ENCODE peak calls at places on chromosomes 5 and 9, in seven cellular contexts. One of them, this sample, is unnamed.

GRCh38 chr5:139958749-139959148 is 84.3 kb downstream of the NRG2 start:
- DNase-seq in lower lobe of right lung: no peak
- DNase-seq in heart right ventricle: no peak
- DNase-seq in spleen: no peak
- DNase-seq in heart left ventricle: no peak
- DNase-seq in endothelial cell of umbilical vein: no peak
- DNase-seq in kidney: no peak
- DNase-seq in this sample: no peak

GRCh38 chr9:26955222-26955903 is 849 bp upstream of the IFT74 start:
- DNase-seq in lower lobe of right lung: no peak
- DNase-seq in heart right ventricle: no peak
- DNase-seq in spleen: no peak
- DNase-seq in heart left ventricle: no peak
- DNase-seq in endothelial cell of umbilical vein: no peak
- DNase-seq in kidney: no peak
- DNase-seq in this sample: peak; percentile 16

GRCh38 chr9:75063556-75064305 is 24.2 kb downstream of the NMRK1 start:
- DNase-seq in lower lobe of right lung: no peak
- DNase-seq in heart right ventricle: no peak
- DNase-seq in spleen: no peak
- DNase-seq in heart left ventricle: no peak
- DNase-seq in endothelial cell of umbilical vein: no peak
- DNase-seq in kidney: no peak
- DNase-seq in this sample: no peak

GRCh38 chr5:179795049-179795862 is 1.5 kb downstream of the LTC4S start:
- DNase-seq in lower lobe of right lung: peak; percentile 65
- DNase-seq in heart right ventricle: no peak
- DNase-seq in spleen: peak; percentile 78
- DNase-seq in heart left ventricle: no peak
- DNase-seq in endothelial cell of umbilical vein: no peak
- DNase-seq in kidney: peak; percentile 86
- DNase-seq in this sample: peak; percentile 25

GRCh38 chr5:141430332-141431113 is at the start of gene PCDHGA12:
- DNase-seq in lower lobe of right lung: no peak
- DNase-seq in heart right ventricle: no peak
- DNase-seq in spleen: no peak
- DNase-seq in heart left ventricle: peak; percentile 59
- DNase-seq in endothelial cell of umbilical vein: peak; percentile 87
- DNase-seq in kidney: no peak
- DNase-seq in this sample: peak; percentile 36

GRCh38 chr5:171310816-171311697 is 2.0 kb downstream of the TLX3 start:
- DNase-seq in lower lobe of right lung: no peak
- DNase-seq in heart right ventricle: no peak
- DNase-seq in spleen: no peak
- DNase-seq in heart left ventricle: no peak
- DNase-seq in endothelial cell of umbilical vein: peak; percentile 17
- DNase-seq in kidney: peak; percentile 59
- DNase-seq in this sample: peak; percentile 61

GRCh38 chr9:70455993-70456704 is 41.7 kb upstream of the KLF9 start:
- DNase-seq in lower lobe of right lung: no peak
- DNase-seq in heart right ventricle: no peak
- DNase-seq in spleen: no peak
- DNase-seq in heart left ventricle: no peak
- DNase-seq in endothelial cell of umbilical vein: no peak
- DNase-seq in kidney: no peak
- DNase-seq in this sample: no peak

GRCh38 chr9:134189475-134190231 is 25.3 kb upstream of the RNU6ATAC start:
- DNase-seq in lower lobe of right lung: no peak
- DNase-seq in heart right ventricle: no peak
- DNase-seq in spleen: peak; percentile 71
- DNase-seq in heart left ventricle: no peak
- DNase-seq in endothelial cell of umbilical vein: no peak
- DNase-seq in kidney: peak; percentile 75
- DNase-seq in this sample: peak; percentile 20

GRCh38 chr5:94017579-94017978 is 276.2 kb upstream of the POU5F2 start:
- DNase-seq in lower lobe of right lung: no peak
- DNase-seq in heart right ventricle: no peak
- DNase-seq in spleen: no peak
- DNase-seq in heart left ventricle: no peak
- DNase-seq in endothelial cell of umbilical vein: no peak
- DNase-seq in kidney: no peak
- DNase-seq in this sample: no peak

GRCh38 chr5:178590141-178590923 is at the start of gene COL23A1:
- DNase-seq in lower lobe of right lung: peak; percentile 68
- DNase-seq in heart right ventricle: peak; percentile 74
- DNase-seq in spleen: peak; percentile 90
- DNase-seq in heart left ventricle: peak; percentile 78
- DNase-seq in endothelial cell of umbilical vein: peak; percentile 55
- DNase-seq in kidney: peak; percentile 83
- DNase-seq in this sample: peak; percentile 66

GRCh38 chr5:368162-369084 is 46.9 kb downstream of the AHRR start:
- DNase-seq in lower lobe of right lung: peak; percentile 51
- DNase-seq in heart right ventricle: no peak
- DNase-seq in spleen: peak; percentile 78
- DNase-seq in heart left ventricle: no peak
- DNase-seq in endothelial cell of umbilical vein: no peak
- DNase-seq in kidney: peak; percentile 59
- DNase-seq in this sample: peak; percentile 91

GRCh38 chr9:81717061-81717746 is 27.9 kb upstream of the TLE1 start:
- DNase-seq in lower lobe of right lung: no peak
- DNase-seq in heart right ventricle: no peak
- DNase-seq in spleen: no peak
- DNase-seq in heart left ventricle: no peak
- DNase-seq in endothelial cell of umbilical vein: no peak
- DNase-seq in kidney: no peak
- DNase-seq in this sample: no peak

GRCh38 chr9:976805-977360 is 428 bp downstream of the DMRT3 start:
- DNase-seq in lower lobe of right lung: no peak
- DNase-seq in heart right ventricle: no peak
- DNase-seq in spleen: no peak
- DNase-seq in heart left ventricle: no peak
- DNase-seq in endothelial cell of umbilical vein: no peak
- DNase-seq in kidney: no peak
- DNase-seq in this sample: no peak

DNA sequence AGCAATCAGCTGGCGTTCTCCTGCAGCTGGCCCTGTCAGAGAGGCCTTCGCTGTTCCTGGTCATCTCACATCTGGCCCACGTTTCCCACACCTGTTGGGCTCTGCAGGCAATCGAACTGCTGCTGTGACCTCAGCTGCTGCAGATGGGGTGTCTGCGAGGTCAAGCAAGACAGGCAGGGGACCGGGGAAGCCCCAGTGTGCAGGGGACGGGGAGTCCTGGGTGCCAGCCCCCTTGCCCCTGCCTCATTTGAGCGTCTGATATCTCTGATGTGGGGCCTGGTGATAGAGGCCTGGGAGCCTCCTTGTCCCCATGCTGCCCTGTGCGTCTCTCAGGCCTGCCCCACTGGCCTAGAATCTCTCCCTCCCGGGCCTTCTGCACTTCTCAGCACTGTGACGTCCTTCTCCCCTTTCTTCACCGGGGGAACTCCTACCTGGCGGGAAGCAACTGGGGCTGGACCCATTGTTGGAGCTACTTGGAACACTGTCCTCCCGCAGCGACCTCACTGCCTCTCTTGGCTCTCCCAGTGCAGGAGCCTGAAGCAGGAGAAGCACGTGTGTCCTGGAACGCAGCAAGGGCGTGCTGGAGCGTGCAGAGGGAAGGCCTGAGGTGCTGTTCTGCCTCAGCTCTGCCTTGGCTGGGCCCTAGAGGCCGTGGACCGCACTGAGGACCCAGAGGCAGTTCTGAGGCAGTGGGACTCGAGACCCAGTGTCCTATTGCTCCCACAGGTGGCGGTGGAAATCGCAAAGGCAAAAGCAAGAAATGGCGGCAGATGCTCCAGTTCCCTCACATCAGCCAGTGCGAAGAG is 3.9 kb downstream of the GRK6 start:
- DNase-seq in lower lobe of right lung: no peak
- DNase-seq in heart right ventricle: no peak
- DNase-seq in spleen: peak; percentile 85
- DNase-seq in heart left ventricle: no peak
- DNase-seq in endothelial cell of umbilical vein: no peak
- DNase-seq in kidney: no peak
- DNase-seq in this sample: no peak
- H3K4me3 ChIP-seq in lower lobe of right lung: no peak overlapping the region
- H3K4me3 ChIP-seq in heart right ventricle: no peak overlapping the region
- H3K4me3 ChIP-seq in spleen: peak overlapping the region; percentile 90
- H3K4me3 ChIP-seq in heart left ventricle: no peak overlapping the region
- H3K4me3 ChIP-seq in endothelial cell of umbilical vein: no peak overlapping the region
- H3K4me3 ChIP-seq in kidney: no peak overlapping the region
- H3K4me3 ChIP-seq in this sample: no peak overlapping the region

GRCh38 chr9:97908736-97909135 is 13.6 kb downstream of the TRMO start:
- DNase-seq in lower lobe of right lung: no peak
- DNase-seq in heart right ventricle: no peak
- DNase-seq in spleen: no peak
- DNase-seq in heart left ventricle: no peak
- DNase-seq in endothelial cell of umbilical vein: no peak
- DNase-seq in kidney: no peak
- DNase-seq in this sample: no peak

GRCh38 chr9:97906236-97906831 is 16.0 kb downstream of the TRMO start:
- DNase-seq in lower lobe of right lung: peak; percentile 54
- DNase-seq in heart right ventricle: peak; percentile 42
- DNase-seq in spleen: no peak
- DNase-seq in heart left ventricle: peak; percentile 34
- DNase-seq in endothelial cell of umbilical vein: peak; percentile 61
- DNase-seq in kidney: no peak
- DNase-seq in this sample: no peak

GRCh38 chr9:97905228-97905627 is 17.1 kb downstream of the TRMO start:
- DNase-seq in lower lobe of right lung: no peak
- DNase-seq in heart right ventricle: no peak
- DNase-seq in spleen: no peak
- DNase-seq in heart left ventricle: no peak
- DNase-seq in endothelial cell of umbilical vein: no peak
- DNase-seq in kidney: no peak
- DNase-seq in this sample: no peak

GRCh38 chr9:97907051-97907450 is 15.2 kb downstream of the TRMO start:
- DNase-seq in lower lobe of right lung: peak; percentile 70
- DNase-seq in heart right ventricle: no peak
- DNase-seq in spleen: peak; percentile 86
- DNase-seq in heart left ventricle: no peak
- DNase-seq in endothelial cell of umbilical vein: no peak
- DNase-seq in kidney: no peak
- DNase-seq in this sample: no peak

GRCh38 chr9:97907632-97908031 is 14.7 kb downstream of the TRMO start:
- DNase-seq in lower lobe of right lung: no peak
- DNase-seq in heart right ventricle: no peak
- DNase-seq in spleen: peak; percentile 84
- DNase-seq in heart left ventricle: no peak
- DNase-seq in endothelial cell of umbilical vein: no peak
- DNase-seq in kidney: no peak
- DNase-seq in this sample: no peak
- H3K4me1 ChIP-seq in lower lobe of right lung: peaks cover 31% of the 10 kb centered on the region
- H3K4me1 ChIP-seq in heart right ventricle: peaks cover 13% of the 10 kb centered on the region
- H3K4me1 ChIP-seq in spleen: peaks cover 18% of the 10 kb centered on the region
- H3K4me1 ChIP-seq in heart left ventricle: no peaks in the 10 kb centered on the region
- H3K4me1 ChIP-seq in endothelial cell of umbilical vein: peaks cover 7% of the 10 kb centered on the region
- H3K4me1 ChIP-seq in kidney: no peaks in the 10 kb centered on the region
- H3K4me1 ChIP-seq in this sample: peaks cover 19% of the 10 kb centered on the region

DNA sequence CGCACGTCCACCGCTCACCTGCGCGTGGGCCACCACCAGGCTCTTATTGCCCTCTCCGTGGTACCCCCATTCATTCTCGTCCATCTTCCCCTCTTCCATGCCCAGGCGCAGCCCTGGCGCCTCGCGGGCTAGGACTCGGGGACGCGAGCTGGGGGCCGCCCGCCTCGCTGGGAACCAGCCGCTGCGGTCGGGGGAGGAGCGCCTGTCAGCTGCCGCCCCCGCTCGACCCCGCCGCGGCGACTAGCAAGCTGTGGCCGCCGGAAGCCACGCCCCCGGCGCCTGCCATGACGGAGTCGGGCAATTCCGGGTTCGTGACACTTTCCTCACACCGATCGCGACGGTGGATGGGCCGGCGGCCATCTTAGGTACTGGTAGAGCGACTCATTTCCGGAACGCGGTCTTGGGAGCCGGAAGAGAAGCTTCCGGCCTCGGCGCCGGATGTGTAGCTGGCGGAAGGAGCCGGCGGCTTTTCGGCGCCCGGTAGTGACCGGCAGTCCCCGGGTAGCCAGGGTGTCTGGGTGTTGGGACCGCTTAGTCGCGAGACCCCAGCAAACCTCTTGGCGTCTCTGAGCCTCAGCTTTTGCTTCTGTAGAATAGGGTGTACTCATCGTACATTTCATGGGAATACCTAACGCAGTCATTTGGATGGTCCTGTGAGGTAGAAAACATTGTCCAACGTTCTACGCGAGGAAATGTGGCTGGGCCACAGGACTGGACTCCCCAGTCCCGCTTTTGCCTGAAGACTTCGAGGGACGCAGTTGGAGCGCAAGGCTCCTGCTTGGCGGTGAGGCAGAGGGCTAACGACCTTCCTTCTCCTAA is at the start of gene IPPK:
- DNase-seq in lower lobe of right lung: peak; percentile 99
- DNase-seq in heart right ventricle: peak; percentile 98
- DNase-seq in spleen: peak; percentile 99
- DNase-seq in heart left ventricle: peak; percentile 98
- DNase-seq in endothelial cell of umbilical vein: peak; percentile 98
- DNase-seq in kidney: peak; percentile 99
- DNase-seq in this sample: peak; percentile 99
- H3K4me3 ChIP-seq in lower lobe of right lung: peak within 1 kb of the TSS; percentile 95
- H3K4me3 ChIP-seq in heart right ventricle: peak within 1 kb of the TSS; percentile 72
- H3K4me3 ChIP-seq in spleen: peak within 1 kb of the TSS; percentile 80
- H3K4me3 ChIP-seq in heart left ventricle: peak within 1 kb of the TSS; percentile 82
- H3K4me3 ChIP-seq in endothelial cell of umbilical vein: peak within 1 kb of the TSS; percentile 50
- H3K4me3 ChIP-seq in kidney: peak within 1 kb of the TSS; percentile 99
- H3K4me3 ChIP-seq in this sample: peak within 1 kb of the TSS; percentile 95

GRCh38 chr5:122311400-122311887 is 593 bp upstream of the SNCAIP start:
- DNase-seq in lower lobe of right lung: no peak
- DNase-seq in heart right ventricle: no peak
- DNase-seq in spleen: no peak
- DNase-seq in heart left ventricle: peak; percentile 9
- DNase-seq in endothelial cell of umbilical vein: peak; percentile 47
- DNase-seq in kidney: peak; percentile 73
- DNase-seq in this sample: no peak

GRCh38 chr5:122313001-122313402 is 965 bp downstream of the SNCAIP start:
- DNase-seq in lower lobe of right lung: no peak
- DNase-seq in heart right ventricle: peak; percentile 16
- DNase-seq in spleen: no peak
- DNase-seq in heart left ventricle: peak; percentile 7
- DNase-seq in endothelial cell of umbilical vein: peak; percentile 90
- DNase-seq in kidney: peak; percentile 58
- DNase-seq in this sample: peak; percentile 74

GRCh38 chr5:122311888-122312669 is at the start of gene SNCAIP:
- DNase-seq in lower lobe of right lung: peak; percentile 59
- DNase-seq in heart right ventricle: peak; percentile 52
- DNase-seq in spleen: peak; percentile 80
- DNase-seq in heart left ventricle: peak; percentile 45
- DNase-seq in endothelial cell of umbilical vein: peak; percentile 58
- DNase-seq in kidney: peak; percentile 83
- DNase-seq in this sample: peak; percentile 78

GRCh38 chr5:122312670-122312988 is 592 bp downstream of the SNCAIP start:
- DNase-seq in lower lobe of right lung: no peak
- DNase-seq in heart right ventricle: no peak
- DNase-seq in spleen: peak; percentile 69
- DNase-seq in heart left ventricle: peak; percentile 8
- DNase-seq in endothelial cell of umbilical vein: no peak
- DNase-seq in kidney: peak; percentile 64
- DNase-seq in this sample: peak; percentile 80

DNA sequence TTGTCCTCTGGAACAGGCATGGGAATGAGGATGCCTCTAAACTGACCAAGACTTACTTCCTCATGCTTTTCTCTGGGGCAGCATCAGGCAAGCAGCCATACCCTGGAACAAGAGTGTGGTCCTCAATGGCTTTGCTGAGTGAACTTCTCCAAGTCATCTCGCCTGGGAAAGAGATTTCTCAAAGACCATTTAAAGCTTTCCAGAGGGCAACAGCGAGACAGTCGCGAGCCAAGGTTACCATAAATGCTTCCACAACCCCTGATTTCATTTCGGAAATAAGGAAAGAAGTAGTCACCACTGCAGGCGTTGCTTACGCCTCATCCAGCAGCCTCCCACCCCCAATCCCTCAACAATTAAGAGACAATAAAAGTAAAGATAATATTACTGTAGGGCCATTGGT is 1.2 kb upstream of the SNCAIP start:
- DNase-seq in lower lobe of right lung: no peak
- DNase-seq in heart right ventricle: no peak
- DNase-seq in spleen: no peak
- DNase-seq in heart left ventricle: no peak
- DNase-seq in endothelial cell of umbilical vein: peak; percentile 48
- DNase-seq in kidney: no peak
- DNase-seq in this sample: peak; percentile 29
- H3K4me1 ChIP-seq in lower lobe of right lung: peaks cover 10% of the 10 kb centered on the region
- H3K4me1 ChIP-seq in heart right ventricle: peaks cover 10% of the 10 kb centered on the region
- H3K4me1 ChIP-seq in spleen: no peaks in the 10 kb centered on the region
- H3K4me1 ChIP-seq in heart left ventricle: peaks cover 6% of the 10 kb centered on the region
- H3K4me1 ChIP-seq in endothelial cell of umbilical vein: peaks cover 25% of the 10 kb centered on the region
- H3K4me1 ChIP-seq in kidney: no peaks in the 10 kb centered on the region
- H3K4me1 ChIP-seq in this sample: peaks cover 15% of the 10 kb centered on the region